ENCODE peak calls at places on chromosomes 7 and 10, in four cellular contexts. One of them, this sample, is unnamed.

GRCh38 chr7:1020849-1021251 is 23.5 kb upstream of the GPR146 start:
- DNase-seq in CD8-positive, alpha-beta memory T cell: no peak
- DNase-seq in HCT116: no peak
- DNase-seq in astrocyte of the spinal cord: no peak
- DNase-seq in this sample: no peak

GRCh38 chr10:20882091-20882490 is 15.0 kb downstream of the NEBL start:
- DNase-seq in CD8-positive, alpha-beta memory T cell: no peak
- DNase-seq in astrocyte of the spinal cord: no peak
- DNase-seq in HCT116: no peak
- DNase-seq in this sample: no peak

GRCh38 chr7:27243340-27244163 is 950 bp downstream of the EVX1 start:
- DNase-seq in astrocyte of the spinal cord: no peak
- DNase-seq in HCT116: no peak
- DNase-seq in CD8-positive, alpha-beta memory T cell: no peak
- DNase-seq in this sample: no peak

GRCh38 chr10:6130851-6131470 is 42.1 kb downstream of the RBM17 start:
- DNase-seq in HCT116: no peak
- DNase-seq in astrocyte of the spinal cord: no peak
- DNase-seq in CD8-positive, alpha-beta memory T cell: no peak
- DNase-seq in this sample: no peak

GRCh38 chr7:75945297-75946168 is 30.6 kb downstream of the POR start:
- DNase-seq in HCT116: no peak
- DNase-seq in CD8-positive, alpha-beta memory T cell: no peak
- DNase-seq in astrocyte of the spinal cord: no peak
- DNase-seq in this sample: no peak

GRCh38 chr10:22684707-22685106 is 29.7 kb downstream of the PIP4K2A start:
- DNase-seq in HCT116: no peak
- DNase-seq in CD8-positive, alpha-beta memory T cell: no peak
- DNase-seq in astrocyte of the spinal cord: no peak
- DNase-seq in this sample: no peak

GRCh38 chr10:21694646-21695045 is 160.6 kb downstream of the MLLT10 start:
- DNase-seq in astrocyte of the spinal cord: peak; percentile 66
- DNase-seq in CD8-positive, alpha-beta memory T cell: no peak
- DNase-seq in HCT116: no peak
- DNase-seq in this sample: no peak

GRCh38 chr10:21494221-21495001 is 31.1 kb downstream of the SKIDA1 start:
- DNase-seq in astrocyte of the spinal cord: peak; percentile 68
- DNase-seq in CD8-positive, alpha-beta memory T cell: no peak
- DNase-seq in HCT116: no peak
- DNase-seq in this sample: no peak

GRCh38 chr10:28177944-28178637 is 124.8 kb downstream of the MPP7 start:
- DNase-seq in CD8-positive, alpha-beta memory T cell: no peak
- DNase-seq in HCT116: no peak
- DNase-seq in astrocyte of the spinal cord: peak; percentile 38
- DNase-seq in this sample: no peak

GRCh38 chr10:130751851-130752250 is 559.7 kb downstream of the TCERG1L start:
- DNase-seq in astrocyte of the spinal cord: no peak
- DNase-seq in HCT116: no peak
- DNase-seq in CD8-positive, alpha-beta memory T cell: no peak
- DNase-seq in this sample: no peak

GRCh38 chr10:62851449-62851848 is 35.3 kb upstream of the EGR2 start:
- DNase-seq in CD8-positive, alpha-beta memory T cell: no peak
- DNase-seq in astrocyte of the spinal cord: no peak
- DNase-seq in HCT116: peak; percentile 12
- DNase-seq in this sample: no peak

GRCh38 chr10:103238506-103239252 is 7.0 kb upstream of the RPEL1 start:
- DNase-seq in HCT116: peak; percentile 84
- DNase-seq in CD8-positive, alpha-beta memory T cell: no peak
- DNase-seq in astrocyte of the spinal cord: no peak
- DNase-seq in this sample: no peak

GRCh38 chr7:134992626-134993179 is 6.4 kb downstream of the AGBL3 start:
- DNase-seq in HCT116: no peak
- DNase-seq in astrocyte of the spinal cord: peak; percentile 53
- DNase-seq in CD8-positive, alpha-beta memory T cell: no peak
- DNase-seq in this sample: no peak

GRCh38 chr7:27242580-27243339 is at the start of gene EVX1:
- DNase-seq in astrocyte of the spinal cord: no peak
- DNase-seq in CD8-positive, alpha-beta memory T cell: no peak
- DNase-seq in HCT116: no peak
- DNase-seq in this sample: peak; percentile 25

GRCh38 chr7:150377116-150377979 is 1.8 kb upstream of the ZNF775 start:
- DNase-seq in astrocyte of the spinal cord: no peak
- DNase-seq in HCT116: no peak
- DNase-seq in CD8-positive, alpha-beta memory T cell: no peak
- DNase-seq in this sample: no peak

GRCh38 chr10:133328358-133329343 is 8.0 kb downstream of the CALY start:
- DNase-seq in HCT116: no peak
- DNase-seq in CD8-positive, alpha-beta memory T cell: no peak
- DNase-seq in astrocyte of the spinal cord: no peak
- DNase-seq in this sample: no peak

GRCh38 chr10:61475449-61475873 is 22.3 kb upstream of the TMEM26 start:
- DNase-seq in astrocyte of the spinal cord: peak; percentile 49
- DNase-seq in HCT116: no peak
- DNase-seq in CD8-positive, alpha-beta memory T cell: no peak
- DNase-seq in this sample: no peak

GRCh38 chr10:92829042-92829785 is 19.1 kb upstream of the EXOC6 start:
- DNase-seq in CD8-positive, alpha-beta memory T cell: no peak
- DNase-seq in HCT116: no peak
- DNase-seq in astrocyte of the spinal cord: no peak
- DNase-seq in this sample: no peak

GRCh38 chr7:141462958-141463357 is 88.3 kb upstream of the AGK start:
- DNase-seq in astrocyte of the spinal cord: peak; percentile 9
- DNase-seq in HCT116: no peak
- DNase-seq in CD8-positive, alpha-beta memory T cell: no peak
- DNase-seq in this sample: no peak

GRCh38 chr7:155263522-155264197 is 34.0 kb upstream of the INSIG1 start:
- DNase-seq in astrocyte of the spinal cord: no peak
- DNase-seq in HCT116: no peak
- DNase-seq in CD8-positive, alpha-beta memory T cell: no peak
- DNase-seq in this sample: no peak

GRCh38 chr10:22702348-22702747 is 12.0 kb downstream of the PIP4K2A start:
- DNase-seq in HCT116: no peak
- DNase-seq in CD8-positive, alpha-beta memory T cell: no peak
- DNase-seq in astrocyte of the spinal cord: peak; percentile 29
- DNase-seq in this sample: no peak

GRCh38 chr7:124557587-124557986 is 208.0 kb downstream of the GPR37 start:
- DNase-seq in HCT116: no peak
- DNase-seq in astrocyte of the spinal cord: no peak
- DNase-seq in CD8-positive, alpha-beta memory T cell: no peak
- DNase-seq in this sample: no peak

GRCh38 chr10:80473692-80474596 is 19.8 kb downstream of the TSPAN14 start:
- DNase-seq in HCT116: no peak
- DNase-seq in CD8-positive, alpha-beta memory T cell: no peak
- DNase-seq in astrocyte of the spinal cord: peak; percentile 32
- DNase-seq in this sample: no peak

GRCh38 chr10:79056736-79057391 is 11.9 kb upstream of the ZMIZ1 start:
- DNase-seq in CD8-positive, alpha-beta memory T cell: no peak
- DNase-seq in astrocyte of the spinal cord: no peak
- DNase-seq in HCT116: no peak
- DNase-seq in this sample: no peak

GRCh38 chr10:110147961-110148360 is 59.4 kb upstream of the MXI1 start:
- DNase-seq in astrocyte of the spinal cord: no peak
- DNase-seq in CD8-positive, alpha-beta memory T cell: no peak
- DNase-seq in HCT116: no peak
- DNase-seq in this sample: no peak

GRCh38 chr7:29968683-29969457 is 20.7 kb downstream of the SCRN1 start:
- DNase-seq in CD8-positive, alpha-beta memory T cell: no peak
- DNase-seq in HCT116: no peak
- DNase-seq in astrocyte of the spinal cord: peak; percentile 85
- DNase-seq in this sample: no peak

GRCh38 chr7:74294191-74294998 is 5.2 kb downstream of the CLIP2 start:
- DNase-seq in CD8-positive, alpha-beta memory T cell: no peak
- DNase-seq in astrocyte of the spinal cord: no peak
- DNase-seq in HCT116: no peak
- DNase-seq in this sample: no peak

GRCh38 chr7:54260868-54261475 is 281.2 kb upstream of the VSTM2A start:
- DNase-seq in astrocyte of the spinal cord: peak; percentile 84
- DNase-seq in CD8-positive, alpha-beta memory T cell: no peak
- DNase-seq in HCT116: no peak
- DNase-seq in this sample: no peak

GRCh38 chr10:77056650-77057049 is 581.0 kb downstream of the KCNMA1 start:
- DNase-seq in CD8-positive, alpha-beta memory T cell: no peak
- DNase-seq in HCT116: no peak
- DNase-seq in astrocyte of the spinal cord: no peak
- DNase-seq in this sample: no peak

GRCh38 chr10:70096016-70096704 is 36.5 kb downstream of the AIFM2 start:
- DNase-seq in HCT116: no peak
- DNase-seq in CD8-positive, alpha-beta memory T cell: no peak
- DNase-seq in astrocyte of the spinal cord: no peak
- DNase-seq in this sample: no peak

GRCh38 chr7:3312583-3312982 is 11.5 kb downstream of the SDK1 start:
- DNase-seq in HCT116: no peak
- DNase-seq in astrocyte of the spinal cord: no peak
- DNase-seq in CD8-positive, alpha-beta memory T cell: no peak
- DNase-seq in this sample: no peak

GRCh38 chr10:123909866-123910265 is 18.3 kb upstream of the CPXM2 start:
- DNase-seq in CD8-positive, alpha-beta memory T cell: no peak
- DNase-seq in astrocyte of the spinal cord: no peak
- DNase-seq in HCT116: no peak
- DNase-seq in this sample: no peak

GRCh38 chr7:24755541-24756416 is 1.5 kb downstream of the GSDME start:
- DNase-seq in CD8-positive, alpha-beta memory T cell: no peak
- DNase-seq in astrocyte of the spinal cord: peak; percentile 76
- DNase-seq in HCT116: no peak
- DNase-seq in this sample: no peak

GRCh38 chr10:3197354-3198003 is 24.9 kb upstream of the PITRM1 start:
- DNase-seq in astrocyte of the spinal cord: peak; percentile 91
- DNase-seq in HCT116: peak; percentile 74
- DNase-seq in CD8-positive, alpha-beta memory T cell: peak; percentile 49
- DNase-seq in this sample: peak; percentile 33

GRCh38 chr10:13724484-13724883 is 137.7 kb downstream of the PRPF18 start:
- DNase-seq in astrocyte of the spinal cord: no peak
- DNase-seq in CD8-positive, alpha-beta memory T cell: no peak
- DNase-seq in HCT116: no peak
- DNase-seq in this sample: no peak

GRCh38 chr10:61452655-61453641 is at the start of gene TMEM26:
- DNase-seq in CD8-positive, alpha-beta memory T cell: no peak
- DNase-seq in HCT116: no peak
- DNase-seq in astrocyte of the spinal cord: peak; percentile 37
- DNase-seq in this sample: no peak

GRCh38 chr10:35225204-35225603 is 98.6 kb downstream of the CREM start:
- DNase-seq in HCT116: no peak
- DNase-seq in astrocyte of the spinal cord: no peak
- DNase-seq in CD8-positive, alpha-beta memory T cell: no peak
- DNase-seq in this sample: no peak

GRCh38 chr10:5746197-5746596 is 61.6 kb downstream of the TASOR2 start:
- DNase-seq in HCT116: no peak
- DNase-seq in CD8-positive, alpha-beta memory T cell: no peak
- DNase-seq in astrocyte of the spinal cord: no peak
- DNase-seq in this sample: no peak